ENCODE peak calls at places on chromosomes 4 and X, in five cellular contexts. A is A549, E is K562, M is WTC11, T is HepG2. V is an unnamed sample.

GRCh38 chrX:18465051-18465450 is 39.6 kb downstream of the CDKL5 start:
- DNase-seq in A (no peak), E (no peak), M (no peak), T (no peak), V (no peak)

GRCh38 chr4:174604198-174604597 is 81.9 kb upstream of the HPGD start:
- DNase-seq in A (no peak), E (no peak), M (no peak), T (no peak), V (no peak)

GRCh38 chrX:13652256-13653021 is 502 bp upstream of the TCEANC start:
- DNase-seq in A (peak), E (peak), M (no peak), T (no peak), V (peak)

GRCh38 chrX:140917354-140918115 is 84.9 kb upstream of the SPANXB1 start:
- DNase-seq in A (no peak), E (no peak), M (no peak), T (no peak), V (peak)

GRCh38 chr4:25161599-25161960 is 1.3 kb upstream of the SEPSECS start:
- DNase-seq in A (no peak), E (peak), M (no peak), T (no peak), V (no peak)

GRCh38 chr4:40837094-40837870 is 87.5 kb downstream of the NSUN7 start:
- DNase-seq in A (no peak), E (no peak), M (no peak), T (no peak), V (no peak)

GRCh38 chrX:2650865-2651264 is 40.2 kb upstream of the CD99 start:
- DNase-seq in A (no peak), E (no peak), M (no peak), T (no peak), V (peak)

GRCh38 chr4:77581724-77582123 is 23.9 kb upstream of the CXCL13 start:
- DNase-seq in A (no peak), E (no peak), M (no peak), T (no peak), V (no peak)

GRCh38 chrX:143058096-143058495 is 32.4 kb downstream of the SPANXN4 start:
- DNase-seq in A (no peak), E (no peak), M (no peak), T (no peak), V (no peak)

GRCh38 chr4:158782539-158783360 is 13.9 kb downstream of the FNIP2 start:
- DNase-seq in A (no peak), E (no peak), M (no peak), T (peak), V (peak)

GRCh38 chr4:26368685-26369084 is 47.9 kb downstream of the RBPJ start:
- DNase-seq in A (no peak), E (no peak), M (no peak), T (no peak), V (no peak)

GRCh38 chr4:18397681-18398080 is 376.1 kb upstream of the LCORL start:
- DNase-seq in A (no peak), E (no peak), M (no peak), T (no peak), V (no peak)

GRCh38 chr4:48268956-48269860 is at the start of gene TEC:
- DNase-seq in A (peak), E (peak), M (peak), T (no peak), V (peak)

GRCh38 chrX:25976683-25977310 is 161.3 kb upstream of the MAGEB18 start:
- DNase-seq in A (no peak), E (no peak), M (no peak), T (no peak), V (no peak)

GRCh38 chr4:61520688-61521160 is 320.6 kb downstream of the ADGRL3 start:
- DNase-seq in A (no peak), E (no peak), M (no peak), T (no peak), V (peak)

GRCh38 chrX:147550217-147550616 is 361.5 kb upstream of the FMR1 start:
- DNase-seq in A (no peak), E (no peak), M (no peak), T (peak), V (no peak)
- TF ChIP-seq CTCF in A (no peak), E (no peak), M (no peak), T (peak), V (no peak)

GRCh38 chrX:133415276-133416105 is at the start of gene GPC4:
- DNase-seq in A (peak), E (no peak), M (peak), T (no peak), V (no peak)
- TF ChIP-seq JUN in A (no peak), E (no peak), M (peak), T (no peak), V (no peak)

DNA sequence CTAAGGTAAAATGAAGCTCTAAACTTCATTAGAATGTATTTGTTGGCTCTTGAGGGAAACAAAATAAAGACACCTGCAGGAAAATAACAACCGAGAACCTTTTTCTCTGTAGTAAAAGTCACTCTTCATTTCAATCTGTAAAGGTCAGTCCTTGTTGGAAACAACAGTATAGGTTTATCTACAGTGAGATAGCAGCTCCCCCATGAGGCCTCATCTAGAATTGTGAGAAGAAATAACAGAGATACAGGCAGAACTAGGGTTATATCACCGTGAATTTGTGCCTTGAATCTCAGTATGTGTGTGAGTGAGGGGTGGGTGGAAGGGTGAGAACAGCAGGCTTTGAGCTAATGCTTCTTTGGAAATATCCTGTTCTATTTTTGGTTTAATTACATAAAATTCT is 107.8 kb upstream of the FMR1 start:
- DNase-seq in A (peak), E (no peak), M (no peak), T (peak), V (no peak)
- TF ChIP-seq CTCF in A (peak), E (peak), M (no peak), T (peak), V (no peak)

GRCh38 chr4:75385139-75385538 is 129.1 kb downstream of the RCHY1 start:
- DNase-seq in A (no peak), E (no peak), M (no peak), T (no peak), V (no peak)
- TF ChIP-seq JUN in A (no peak), E (no peak), M (no peak), T (no peak), V (no peak)